ENCODE peak calls at places on chromosomes 7 and 10, in four cellular contexts. One of them, this sample, is unnamed.

GRCh38 chr7:84502222-84502621 is 307.6 kb upstream of the SEMA3A start:
- DNase-seq in K562: no peak
- DNase-seq in HepG2: no peak
- DNase-seq in H1: no peak
- DNase-seq in this sample: no peak

GRCh38 chr7:102856036-102856435 is 56.8 kb upstream of the LRRC17 start:
- DNase-seq in HepG2: no peak
- DNase-seq in K562: no peak
- DNase-seq in H1: no peak
- DNase-seq in this sample: no peak

GRCh38 chr7:2242541-2243482 is 786 bp downstream of the NUDT1 start:
- DNase-seq in K562: no peak
- DNase-seq in HepG2: peak
- DNase-seq in H1: peak
- DNase-seq in this sample: no peak

GRCh38 chr10:49163741-49164140 is 24.4 kb downstream of the TMEM273 start:
- DNase-seq in K562: no peak
- DNase-seq in HepG2: no peak
- DNase-seq in H1: no peak
- DNase-seq in this sample: no peak

GRCh38 chr10:79244068-79244442 is 103.2 kb upstream of the PPIF start:
- DNase-seq in K562: no peak
- DNase-seq in HepG2: no peak
- DNase-seq in H1: no peak
- DNase-seq in this sample: no peak

GRCh38 chr10:84608126-84608525 is 279.7 kb downstream of the CCSER2 start:
- DNase-seq in H1: no peak
- DNase-seq in HepG2: no peak
- DNase-seq in K562: no peak
- DNase-seq in this sample: peak

GRCh38 chr7:69256634-69257081 is 341.6 kb upstream of the AUTS2 start:
- DNase-seq in K562: no peak
- DNase-seq in HepG2: no peak
- DNase-seq in H1: no peak
- DNase-seq in this sample: no peak

GRCh38 chr10:124270940-124271339 is 147.8 kb downstream of the OAT start:
- DNase-seq in H1: no peak
- DNase-seq in K562: no peak
- DNase-seq in HepG2: no peak
- DNase-seq in this sample: no peak

GRCh38 chr10:2936816-2937215 is 130.5 kb upstream of the PFKP start:
- DNase-seq in H1: peak
- DNase-seq in K562: no peak
- DNase-seq in HepG2: no peak
- DNase-seq in this sample: no peak

GRCh38 chr10:77290528-77291155 is 347.0 kb downstream of the KCNMA1 start:
- DNase-seq in K562: no peak
- DNase-seq in HepG2: no peak
- DNase-seq in H1: no peak
- DNase-seq in this sample: no peak

GRCh38 chr7:52962402-52962801 is 73.0 kb upstream of the POM121L12 start:
- DNase-seq in K562: no peak
- DNase-seq in H1: no peak
- DNase-seq in HepG2: no peak
- DNase-seq in this sample: no peak

GRCh38 chr7:101018271-101019167 is 1.4 kb upstream of the MUC17 start:
- DNase-seq in HepG2: no peak
- DNase-seq in H1: peak
- DNase-seq in K562: peak
- DNase-seq in this sample: no peak

GRCh38 chr10:81116990-81117389 is 579.3 kb downstream of the SH2D4B start:
- DNase-seq in H1: no peak
- DNase-seq in HepG2: no peak
- DNase-seq in K562: no peak
- DNase-seq in this sample: no peak

GRCh38 chr7:151866028-151866427 is 10.9 kb downstream of the PRKAG2 start:
- DNase-seq in K562: no peak
- DNase-seq in H1: no peak
- DNase-seq in HepG2: no peak
- DNase-seq in this sample: no peak

GRCh38 chr10:111113961-111114830 is 37.4 kb downstream of the ADRA2A start:
- DNase-seq in HepG2: no peak
- DNase-seq in K562: no peak
- DNase-seq in H1: no peak
- DNase-seq in this sample: no peak

GRCh38 chr10:74917481-74918077 is 91.2 kb downstream of the KAT6B start:
- DNase-seq in HepG2: peak
- DNase-seq in K562: no peak
- DNase-seq in H1: no peak
- DNase-seq in this sample: no peak

GRCh38 chr10:122159159-122159970 is 111.7 kb upstream of the BTBD16 start:
- DNase-seq in K562: no peak
- DNase-seq in HepG2: no peak
- DNase-seq in H1: no peak
- DNase-seq in this sample: no peak

GRCh38 chr7:91082038-91082437 is 182.2 kb upstream of the FZD1 start:
- DNase-seq in HepG2: no peak
- DNase-seq in H1: no peak
- DNase-seq in K562: no peak
- DNase-seq in this sample: no peak

GRCh38 chr10:128859738-128860386 is 607.2 kb upstream of the MGMT start:
- DNase-seq in HepG2: peak
- DNase-seq in K562: peak
- DNase-seq in H1: peak
- DNase-seq in this sample: no peak

GRCh38 chr7:29924684-29925083 is 64.9 kb downstream of the SCRN1 start:
- DNase-seq in H1: no peak
- DNase-seq in K562: no peak
- DNase-seq in HepG2: no peak
- DNase-seq in this sample: no peak

GRCh38 chr7:149409889-149410288 is 51.0 kb downstream of the ZNF777 start:
- DNase-seq in HepG2: no peak
- DNase-seq in K562: no peak
- DNase-seq in H1: no peak
- DNase-seq in this sample: peak

GRCh38 chr7:14047709-14048399 is 58.4 kb upstream of the ETV1 start:
- DNase-seq in K562: no peak
- DNase-seq in H1: no peak
- DNase-seq in HepG2: no peak
- DNase-seq in this sample: no peak

GRCh38 chr10:95399167-95399566 is 108.4 kb upstream of the PDLIM1 start:
- DNase-seq in K562: no peak
- DNase-seq in HepG2: no peak
- DNase-seq in H1: no peak
- DNase-seq in this sample: no peak

GRCh38 chr7:155914341-155914740 is 102.1 kb upstream of the SHH start:
- DNase-seq in HepG2: no peak
- DNase-seq in H1: no peak
- DNase-seq in K562: no peak
- DNase-seq in this sample: no peak

GRCh38 chr7:451255-452229 is 68.1 kb downstream of the PDGFA start:
- DNase-seq in H1: peak
- DNase-seq in HepG2: no peak
- DNase-seq in K562: no peak
- DNase-seq in this sample: no peak

DNA sequence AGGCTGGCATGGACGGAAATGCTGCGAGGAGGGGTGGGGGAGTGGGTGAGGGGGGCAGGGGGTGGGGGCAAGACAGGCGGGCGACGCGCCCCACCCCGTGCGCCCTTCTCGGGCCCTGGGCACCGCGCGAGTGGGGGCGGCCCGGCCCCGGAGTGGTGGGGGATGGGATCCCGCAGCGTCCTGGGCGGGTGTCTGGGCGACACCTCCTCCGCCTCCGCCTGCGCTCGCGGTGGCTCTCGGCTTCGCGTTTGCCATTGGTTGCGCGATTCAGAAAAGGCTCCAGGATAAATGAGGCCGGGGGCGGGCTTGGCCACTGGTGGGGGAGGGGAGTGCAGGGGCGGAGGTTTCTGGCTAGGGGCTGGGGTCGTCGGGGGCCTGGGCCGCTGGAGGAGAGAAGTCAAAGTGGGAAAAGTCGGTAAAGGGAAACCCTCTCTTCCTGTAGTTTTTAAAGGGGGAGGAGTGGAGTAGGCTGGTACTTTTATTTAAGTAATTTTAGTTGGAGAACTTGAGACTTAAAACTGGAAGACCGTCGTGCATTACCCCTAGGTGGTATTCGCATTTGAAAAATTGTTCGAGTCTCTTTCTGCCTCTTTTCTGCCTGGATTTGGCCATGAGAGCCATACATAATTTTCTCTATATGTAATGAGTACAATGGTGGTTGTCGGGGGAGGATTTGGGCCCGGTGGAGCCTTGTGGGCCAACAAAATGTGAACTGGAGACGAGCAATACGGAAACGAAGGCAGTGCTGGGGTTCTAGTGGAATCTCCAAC is 984 bp upstream of the IGF2BP3 start:
- DNase-seq in K562: peak
- DNase-seq in HepG2: peak
- DNase-seq in H1: peak
- DNase-seq in this sample: no peak
- TF ChIP-seq EZH2 in K562: no peak
- TF ChIP-seq EZH2 in HepG2: no peak
- TF ChIP-seq EZH2 in H1: no peak
- TF ChIP-seq EZH2 in this sample: no peak

GRCh38 chr7:47477191-47478016 is 104.5 kb downstream of the TNS3 start:
- DNase-seq in K562: no peak
- DNase-seq in HepG2: no peak
- DNase-seq in H1: no peak
- DNase-seq in this sample: no peak

GRCh38 chr7:47480576-47481538 is 101.1 kb downstream of the TNS3 start:
- DNase-seq in HepG2: no peak
- DNase-seq in H1: no peak
- DNase-seq in K562: no peak
- DNase-seq in this sample: peak

GRCh38 chr7:47479821-47480575 is 101.9 kb downstream of the TNS3 start:
- DNase-seq in H1: no peak
- DNase-seq in HepG2: no peak
- DNase-seq in K562: no peak
- DNase-seq in this sample: no peak

GRCh38 chr7:47478017-47478344 is 103.9 kb downstream of the TNS3 start:
- DNase-seq in K562: no peak
- DNase-seq in HepG2: no peak
- DNase-seq in H1: no peak
- DNase-seq in this sample: no peak

GRCh38 chr7:47478926-47479791 is 102.8 kb downstream of the TNS3 start:
- DNase-seq in K562: no peak
- DNase-seq in HepG2: no peak
- DNase-seq in H1: no peak
- DNase-seq in this sample: no peak
- TF ChIP-seq HDAC6 in K562: no peak
- TF ChIP-seq HDAC6 in HepG2: no peak
- TF ChIP-seq HDAC6 in H1: no peak
- TF ChIP-seq HDAC6 in this sample: no peak

GRCh38 chr7:136527554-136527953 is 340.9 kb upstream of the CHRM2 start:
- DNase-seq in HepG2: no peak
- DNase-seq in H1: no peak
- DNase-seq in K562: no peak
- DNase-seq in this sample: no peak
- TF ChIP-seq EZH2 in HepG2: no peak
- TF ChIP-seq EZH2 in H1: no peak
- TF ChIP-seq EZH2 in K562: no peak
- TF ChIP-seq EZH2 in this sample: no peak

GRCh38 chr7:128794436-128794835 is 2.7 kb downstream of the CCDC136 start:
- DNase-seq in H1: no peak
- DNase-seq in HepG2: no peak
- DNase-seq in K562: no peak
- DNase-seq in this sample: no peak
- TF ChIP-seq HDAC6 in H1: no peak
- TF ChIP-seq HDAC6 in HepG2: no peak
- TF ChIP-seq HDAC6 in K562: no peak
- TF ChIP-seq HDAC6 in this sample: no peak

DNA sequence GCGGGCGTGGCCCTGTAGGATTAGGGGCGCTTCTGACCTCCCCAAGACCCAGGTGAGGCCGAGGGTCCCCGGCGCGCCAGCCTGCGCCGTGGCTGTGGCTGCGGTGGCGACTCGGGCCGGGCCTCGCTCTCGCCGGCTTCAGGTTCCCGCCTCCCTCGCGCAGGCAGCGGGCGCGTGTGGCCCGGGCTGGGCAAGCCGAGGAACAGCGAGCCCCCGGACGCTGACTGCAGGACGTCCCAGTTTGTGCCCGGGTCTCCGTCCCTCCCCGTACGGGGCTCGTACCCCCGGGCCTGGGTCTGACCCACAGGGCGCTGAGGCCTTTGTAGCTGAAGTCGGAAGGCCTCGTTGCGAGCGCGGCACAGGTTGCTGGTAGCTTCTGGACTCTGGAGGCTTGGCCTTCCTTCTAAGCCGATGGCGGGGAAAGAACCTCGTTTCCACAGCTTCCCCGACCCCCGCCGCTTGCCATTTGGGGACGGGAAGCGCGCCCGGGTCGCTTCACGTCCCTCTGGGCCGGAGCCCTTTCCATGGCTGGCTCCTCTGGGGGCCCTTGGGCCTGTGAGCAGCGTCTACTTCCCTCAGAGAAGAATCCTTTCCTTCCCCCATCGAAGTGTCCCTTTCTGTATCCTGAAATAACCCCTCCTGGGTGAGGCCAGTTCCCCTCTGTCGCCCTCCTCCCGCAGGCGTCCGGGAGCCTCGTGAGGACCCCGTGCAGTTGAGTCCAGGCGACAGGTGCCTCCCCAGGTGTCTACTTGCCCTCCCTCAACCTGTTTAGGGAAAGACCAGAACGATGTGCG is 9.1 kb downstream of the EVX1 start:
- DNase-seq in H1: peak
- DNase-seq in K562: no peak
- DNase-seq in HepG2: no peak
- DNase-seq in this sample: no peak
- TF ChIP-seq EZH2 in H1: peak
- TF ChIP-seq EZH2 in K562: no peak
- TF ChIP-seq EZH2 in HepG2: no peak
- TF ChIP-seq EZH2 in this sample: no peak